ENCODE peak calls at places on chromosomes 3 and 15, in four cellular contexts. J is nephron progenitor cell, O is hypothalamus, D is NCI-H226. M is an unnamed sample.

GRCh38 chr15:36903195-36903594 is 197.2 kb downstream of the MEIS2 start:
- DNase-seq in J (no peak), O (no peak), D (peak; percentile 3), M (no peak)

GRCh38 chr15:74461847-74462511 is 1.0 kb upstream of the UBL7 start:
- DNase-seq in J (no peak), O (no peak), D (no peak), M (no peak)

GRCh38 chr3:39383913-39384664 is 919 bp downstream of the SLC25A38 start:
- DNase-seq in J (peak; percentile 98), O (no peak), D (peak; percentile 91), M (peak; percentile 99)

GRCh38 chr15:73931441-73931840 is 5.2 kb downstream of the LOXL1 start:
- DNase-seq in J (no peak), O (no peak), D (no peak), M (no peak)

GRCh38 chr3:32399030-32399620 is 7.5 kb downstream of the CMTM7 start:
- DNase-seq in J (peak; percentile 25), O (no peak), D (no peak), M (no peak)

GRCh38 chr3:71707600-71707999 is 17.6 kb downstream of the EIF4E3 start:
- DNase-seq in J (no peak), O (no peak), D (no peak), M (no peak)

GRCh38 chr3:118890186-118890585 is 144.5 kb downstream of the IGSF11 start:
- DNase-seq in J (no peak), O (no peak), D (no peak), M (no peak)

GRCh38 chr3:127816783-127817182 is 5.5 kb downstream of the MGLL start:
- DNase-seq in J (no peak), O (no peak), D (no peak), M (no peak)

GRCh38 chr3:99505646-99506269 is 132.6 kb upstream of the COL8A1 start:
- DNase-seq in J (no peak), O (no peak), D (peak; percentile 77), M (no peak)

GRCh38 chr3:46593979-46594378 is 18.3 kb upstream of the FAM240A start:
- DNase-seq in J (no peak), O (no peak), D (no peak), M (no peak)

GRCh38 chr15:80568298-80568697 is 126.8 kb upstream of the ABHD17C start:
- DNase-seq in J (no peak), O (no peak), D (no peak), M (no peak)

GRCh38 chr3:71725279-71725991 is at the start of gene EIF4E3:
- DNase-seq in J (no peak), O (no peak), D (no peak), M (peak; percentile 67)

GRCh38 chr3:183576487-183577107 is 21.1 kb upstream of the KLHL6 start:
- DNase-seq in J (no peak), O (no peak), D (no peak), M (peak; percentile 37)

GRCh38 chr3:8980756-8981257 is 17.5 kb upstream of the RAD18 start:
- DNase-seq in J (no peak), O (no peak), D (no peak), M (no peak)

GRCh38 chr3:32126305-32127015 is 20.0 kb downstream of the GPD1L start:
- DNase-seq in J (no peak), O (no peak), D (no peak), M (no peak)

GRCh38 chr15:35936284-35936683 is 390.3 kb upstream of the DPH6 start:
- DNase-seq in J (no peak), O (no peak), D (no peak), M (no peak)

GRCh38 chr3:108459225-108459624 is 51.2 kb downstream of the MYH15 start:
- DNase-seq in J (no peak), O (no peak), D (no peak), M (no peak)

GRCh38 chr3:40128169-40128568 is 181.3 kb upstream of the EIF1B start:
- DNase-seq in J (no peak), O (no peak), D (no peak), M (no peak)

GRCh38 chr15:86231864-86232801 is 152.5 kb downstream of the AGBL1 start:
- DNase-seq in J (peak; percentile 57), O (no peak), D (no peak), M (peak; percentile 51)

GRCh38 chr3:183278479-183279088 is 25.5 kb downstream of the B3GNT5 start:
- DNase-seq in J (no peak), O (no peak), D (no peak), M (no peak)

GRCh38 chr15:43538091-43538490 is 20.7 kb downstream of the MAP1A start:
- DNase-seq in J (no peak), O (no peak), D (no peak), M (no peak)

GRCh38 chr3:50573566-50574279 is 4.4 kb downstream of the HEMK1 start:
- DNase-seq in J (no peak), O (no peak), D (no peak), M (no peak)

GRCh38 chr15:43412096-43412495 is 41.2 kb downstream of the TUBGCP4 start:
- DNase-seq in J (no peak), O (no peak), D (no peak), M (no peak)